ENCODE peak calls at places on chromosome 2, in four cellular contexts. X, N, U and Z are unnamed samples.

GRCh38 chr2:43175187-43175490 is 51.3 kb downstream of the ZFP36L2 start:
- ATAC-seq in X (no peak), N (no peak), U (no peak), Z (no peak)

GRCh38 chr2:61423714-61424113 is 47.2 kb downstream of the USP34 start:
- ATAC-seq in X (no peak), N (no peak), U (no peak), Z (no peak)

GRCh38 chr2:45904931-45905642 is 253.6 kb downstream of the PRKCE start:
- ATAC-seq in X (peak; percentile 28), N (no peak), U (no peak), Z (peak; percentile 23)

GRCh38 chr2:47271054-47272000 is 116.2 kb upstream of the STPG4 start:
- ATAC-seq in X (no peak), N (no peak), U (no peak), Z (no peak)

GRCh38 chr2:47456851-47457250 is 53.9 kb downstream of the MSH2 start:
- ATAC-seq in X (no peak), N (no peak), U (no peak), Z (no peak)

GRCh38 chr2:61713457-61713856 is 140.4 kb downstream of the FAM161A start:
- ATAC-seq in X (no peak), N (no peak), U (no peak), Z (no peak)

GRCh38 chr2:22355816-22356433 is 1029.1 kb upstream of the KLHL29 start:
- ATAC-seq in X (no peak), N (no peak), U (peak; percentile 72), Z (no peak)

GRCh38 chr2:197248623-197249022 is 62.0 kb downstream of the ANKRD44 start:
- ATAC-seq in X (no peak), N (no peak), U (no peak), Z (no peak)

GRCh38 chr2:240644171-240644651 is 18.9 kb downstream of the GPR35 start:
- ATAC-seq in X (no peak), N (no peak), U (no peak), Z (no peak)

GRCh38 chr2:240898108-240898730 is 2.3 kb upstream of the MAB21L4 start:
- ATAC-seq in X (peak; percentile 50), N (no peak), U (no peak), Z (peak; percentile 57)

GRCh38 chr2:45469314-45470099 is 141.6 kb downstream of the SRBD1 start:
- ATAC-seq in X (peak; percentile 74), N (no peak), U (no peak), Z (peak; percentile 83)

GRCh38 chr2:237343993-237344392 is 70.0 kb downstream of the COL6A3 start:
- ATAC-seq in X (no peak), N (no peak), U (no peak), Z (no peak)

GRCh38 chr2:230665263-230665691 is 47.4 kb upstream of the CAB39 start:
- ATAC-seq in X (no peak), N (no peak), U (no peak), Z (no peak)

GRCh38 chr2:231047270-231047921 is 9.3 kb upstream of the PSMD1 start:
- ATAC-seq in X (no peak), N (no peak), U (no peak), Z (no peak)

GRCh38 chr2:145431181-145431951 is 911.4 kb upstream of the ZEB2 start:
- ATAC-seq in X (no peak), N (peak; percentile 58), U (no peak), Z (no peak)

GRCh38 chr2:43163365-43163715 is 63.1 kb downstream of the ZFP36L2 start:
- ATAC-seq in X (no peak), N (no peak), U (no peak), Z (no peak)

GRCh38 chr2:85661139-85661858 is 6.7 kb downstream of the SFTPB start:
- ATAC-seq in X (peak; percentile 0), N (no peak), U (no peak), Z (no peak)

GRCh38 chr2:118085173-118086023 is 2.9 kb upstream of the INSIG2 start:
- ATAC-seq in X (no peak), N (no peak), U (no peak), Z (no peak)

GRCh38 chr2:44189104-44189503 is 20.4 kb downstream of the PPM1B start:
- ATAC-seq in X (no peak), N (no peak), U (no peak), Z (no peak)

GRCh38 chr2:240820607-240821428 is 799 bp upstream of the KIF1A start:
- ATAC-seq in X (no peak), N (no peak), U (no peak), Z (peak; percentile 30)

DNA sequence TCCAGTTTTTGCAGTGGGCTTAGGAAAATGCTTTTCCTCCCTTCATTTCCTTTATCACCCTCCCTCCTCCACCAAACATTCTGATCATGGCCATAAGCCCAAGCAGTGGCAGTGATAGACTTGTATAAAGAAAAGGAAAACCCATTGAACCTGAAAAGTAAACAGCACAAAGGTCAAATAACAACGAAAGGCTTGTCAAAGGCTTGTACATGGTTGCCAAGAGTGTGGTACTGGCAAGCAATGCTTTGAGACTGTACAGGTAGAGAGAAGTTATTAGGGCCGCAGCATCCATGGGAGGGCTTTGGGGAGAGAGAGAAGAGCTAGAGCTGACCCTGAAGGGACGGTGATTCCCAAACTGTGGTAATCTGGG is 2.1 kb upstream of the VWA3B start:
- ATAC-seq in X (no peak), N (no peak), U (no peak), Z (no peak)
- TF ChIP-seq POLR2AphosphoS5 in X (no peak), N (no peak), U (no peak), Z (no peak)

GRCh38 chr2:39437522-39438296 is 624 bp upstream of the MAP4K3 start:
- ATAC-seq in X (peak; percentile 80), N (peak; percentile 70), U (peak; percentile 49), Z (peak; percentile 14)
- TF ChIP-seq POLR2AphosphoS5 in X (peak; percentile 69), N (peak; percentile 55), U (no peak), Z (peak; percentile 25)

GRCh38 chr2:24906466-24906865 is 13.6 kb downstream of the ADCY3 start:
- ATAC-seq in X (no peak), N (no peak), U (no peak), Z (no peak)

GRCh38 chr2:24909555-24910177 is 10.4 kb downstream of the ADCY3 start:
- ATAC-seq in X (no peak), N (no peak), U (no peak), Z (no peak)

GRCh38 chr2:24907106-24907505 is 12.9 kb downstream of the ADCY3 start:
- ATAC-seq in X (no peak), N (no peak), U (no peak), Z (no peak)

GRCh38 chr2:24910245-24910644 is 9.8 kb downstream of the ADCY3 start:
- ATAC-seq in X (no peak), N (no peak), U (no peak), Z (no peak)

GRCh38 chr2:24908316-24908937 is 11.6 kb downstream of the ADCY3 start:
- ATAC-seq in X (no peak), N (no peak), U (no peak), Z (no peak)
- TF ChIP-seq POLR2AphosphoS5 in X (no peak), N (no peak), U (no peak), Z (no peak)

GRCh38 chr2:238379096-238379810 is 47.5 kb upstream of the ASB1 start:
- ATAC-seq in X (peak; percentile 66), N (no peak), U (no peak), Z (no peak)
- TF ChIP-seq POLR2AphosphoS5 in X (no peak), N (no peak), U (no peak), Z (no peak)

GRCh38 chr2:232634319-232635150 is 1.1 kb downstream of the EFHD1 start:
- ATAC-seq in X (no peak), N (no peak), U (no peak), Z (no peak)
- TF ChIP-seq POLR2AphosphoS5 in X (no peak), N (no peak), U (no peak), Z (no peak)

DNA sequence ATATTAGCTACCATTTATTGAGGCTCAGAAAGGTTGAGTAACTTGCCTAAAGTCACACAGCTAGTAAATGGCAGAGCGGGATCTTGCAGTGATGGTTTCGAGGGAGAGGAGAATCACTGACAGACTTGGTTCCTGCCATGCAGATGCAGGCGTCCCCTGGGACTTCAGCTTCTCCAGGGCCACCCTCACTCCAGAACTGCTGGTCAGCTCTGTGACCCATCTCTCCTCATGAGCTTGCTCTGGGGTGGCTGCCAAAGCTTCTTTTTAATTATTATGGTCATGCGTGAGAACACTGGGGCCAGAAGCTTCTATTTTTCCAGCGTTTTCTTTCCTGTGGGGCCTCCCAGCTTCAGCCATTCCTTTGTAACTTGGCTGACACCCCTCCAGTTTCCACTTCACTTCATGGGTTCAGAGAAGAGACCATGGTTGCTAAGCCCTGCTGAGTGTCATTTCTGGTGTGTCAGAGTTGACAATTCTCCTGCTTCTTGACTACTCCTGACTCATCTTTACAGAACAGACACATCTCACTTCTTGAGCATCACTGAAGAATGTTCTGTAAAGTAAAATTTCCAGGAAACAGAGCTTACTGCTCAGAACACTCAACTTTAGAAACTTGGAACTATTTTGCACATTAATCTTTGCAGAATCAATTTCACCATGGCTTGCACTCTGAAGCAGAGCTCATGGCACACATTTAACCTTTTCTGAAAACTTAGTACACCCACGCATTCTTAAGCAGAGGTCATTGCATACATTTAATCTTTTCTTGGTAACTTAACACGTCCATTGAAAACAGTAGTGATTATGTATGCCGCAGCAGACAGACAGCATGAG is 70.4 kb downstream of the IL1R2 start:
- ATAC-seq in X (no peak), N (no peak), U (no peak), Z (peak; percentile 13)
- TF ChIP-seq POLR2AphosphoS5 in X (no peak), N (no peak), U (no peak), Z (peak; percentile 95)

GRCh38 chr2:27322301-27322765 is 564 bp downstream of the MPV17 start:
- ATAC-seq in X (peak; percentile 54), N (peak; percentile 1), U (peak; percentile 36), Z (no peak)

GRCh38 chr2:27324720-27325119 is 1.8 kb upstream of the MPV17 start:
- ATAC-seq in X (no peak), N (no peak), U (no peak), Z (no peak)

GRCh38 chr2:27323592-27324285 is 842 bp upstream of the MPV17 start:
- ATAC-seq in X (no peak), N (no peak), U (peak; percentile 1), Z (no peak)

GRCh38 chr2:27322766-27323591 is at the start of gene MPV17:
- ATAC-seq in X (peak; percentile 96), N (peak; percentile 82), U (peak; percentile 95), Z (peak; percentile 94)

GRCh38 chr2:27320958-27321543 is 1.8 kb downstream of the MPV17 start:
- ATAC-seq in X (peak; percentile 64), N (peak; percentile 81), U (peak; percentile 85), Z (peak; percentile 82)
- TF ChIP-seq POLR2AphosphoS5 in X (peak; percentile 54), N (peak; percentile 87), U (peak; percentile 36), Z (peak; percentile 74)

GRCh38 chr2:204452464-204453023 is 92.7 kb upstream of the PARD3B start:
- ATAC-seq in X (peak; percentile 91), N (peak; percentile 67), U (peak; percentile 73), Z (peak; percentile 88)
- TF ChIP-seq POLR2AphosphoS5 in X (no peak), N (no peak), U (no peak), Z (peak; percentile 59)

DNA sequence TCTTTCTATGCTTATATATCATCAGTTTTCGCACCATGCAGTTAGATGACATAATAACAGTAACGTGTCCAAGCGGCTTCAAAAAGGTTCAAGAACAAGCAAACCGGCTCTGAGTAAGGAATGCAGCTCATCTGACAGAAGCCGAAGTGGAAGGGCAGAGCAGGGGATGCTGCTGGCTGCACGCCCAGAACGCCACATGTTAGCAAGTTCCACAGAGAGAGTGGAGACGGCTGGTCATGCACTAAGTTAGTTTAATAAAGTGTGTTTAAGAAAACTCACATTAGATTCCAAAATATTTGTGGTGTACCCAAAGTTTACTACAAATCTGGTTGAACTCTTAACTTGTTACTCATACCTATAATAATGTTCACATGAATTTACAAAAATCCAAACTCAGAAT is 170.1 kb downstream of the DNAH7 start:
- ATAC-seq in X (peak; percentile 53), N (peak; percentile 67), U (peak; percentile 47), Z (peak; percentile 55)
- TF ChIP-seq POLR2AphosphoS5 in X (no peak), N (no peak), U (no peak), Z (no peak)